ENCODE peak calls at places on chromosomes 7 and 10, in eight cellular contexts. D is fibroblast of mammary gland, J is BE2C, C is sigmoid colon, S is mucosa of descending colon, I is A549, X is neural progenitor cell, A is GM06990. R is an unnamed sample.

GRCh38 chr10:127942811-127943210 is 35.9 kb downstream of the PTPRE start:
- DNase-seq in J (no peak), X (no peak), D (no peak), A (no peak), C (no peak), I (no peak), S (peak; percentile 27), R (no peak)

GRCh38 chr10:73920084-73920483 is 9.2 kb downstream of the PLAU start:
- DNase-seq in S (peak; percentile 30), J (no peak), D (peak; percentile 42), X (no peak), I (no peak), C (peak; percentile 83), A (peak; percentile 42), R (no peak)

GRCh38 chr7:30514177-30514576 is 9.5 kb upstream of the GGCT start:
- DNase-seq in C (no peak), D (no peak), I (no peak), S (no peak), A (no peak), J (no peak), X (no peak), R (no peak)

GRCh38 chr7:1093916-1094508 is 6.1 kb downstream of the GPER1 start:
- DNase-seq in A (no peak), C (no peak), I (no peak), D (no peak), J (no peak), X (no peak), S (no peak), R (no peak)

GRCh38 chr10:73810735-73811465 is 498 bp downstream of the NDST2 start:
- DNase-seq in X (peak; percentile 61), A (peak; percentile 71), D (peak; percentile 24), C (no peak), S (peak; percentile 49), J (peak; percentile 35), I (peak; percentile 29), R (no peak)

GRCh38 chr7:90717286-90718060 is 121.4 kb downstream of the CDK14 start:
- DNase-seq in S (no peak), I (no peak), D (peak; percentile 62), X (peak; percentile 66), C (no peak), J (no peak), A (no peak), R (no peak)

GRCh38 chr7:116843373-116843772 is 19.0 kb upstream of the CAPZA2 start:
- DNase-seq in S (peak; percentile 9), J (no peak), C (no peak), I (no peak), D (no peak), A (no peak), X (no peak), R (no peak)

GRCh38 chr10:6023661-6024333 is 38.4 kb downstream of the IL2RA start:
- DNase-seq in D (peak; percentile 19), J (no peak), A (no peak), C (no peak), X (no peak), I (no peak), S (no peak), R (no peak)

GRCh38 chr7:130114776-130115175 is 44.4 kb downstream of the KLHDC10 start:
- DNase-seq in J (no peak), X (no peak), A (no peak), C (no peak), D (no peak), I (no peak), S (no peak), R (no peak)

GRCh38 chr7:82364671-82365070 is 78.9 kb downstream of the CACNA2D1 start:
- DNase-seq in D (no peak), I (no peak), J (no peak), X (peak; percentile 67), A (no peak), S (no peak), C (no peak), R (no peak)
- TF ChIP-seq CTCF in D (no peak), I (no peak), J (no peak), X (no peak), A (no peak), S (no peak), C (no peak), R (no peak)

GRCh38 chr7:150686030-150686626 is 622 bp downstream of the GIMAP2 start:
- DNase-seq in A (no peak), C (no peak), X (no peak), J (no peak), D (no peak), S (no peak), I (no peak), R (no peak)

GRCh38 chr7:150685219-150686029 is at the start of gene GIMAP2:
- DNase-seq in X (no peak), A (peak; percentile 64), D (peak; percentile 32), I (no peak), C (no peak), J (no peak), S (peak; percentile 49), R (no peak)

DNA sequence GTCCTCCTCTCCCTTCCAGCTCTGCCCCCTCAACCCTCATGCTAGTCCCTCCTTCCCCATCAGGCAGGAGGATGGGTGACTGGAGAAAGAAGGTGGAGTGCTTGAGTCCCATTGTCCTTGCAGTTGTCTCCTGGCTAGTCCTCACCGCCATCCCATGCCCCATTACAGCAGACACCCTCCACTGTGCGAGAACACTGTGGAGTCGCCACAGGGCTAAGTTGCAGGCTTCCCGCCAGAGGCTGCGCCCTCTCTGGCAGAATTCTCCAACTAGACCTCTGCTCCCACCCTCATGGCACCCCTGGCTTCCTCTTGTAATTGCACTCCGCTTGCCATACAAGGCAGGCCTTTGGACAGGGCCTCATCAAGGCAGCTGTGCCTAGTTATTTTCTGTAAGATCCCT is 3.1 kb downstream of the GIMAP2 start:
- DNase-seq in S (no peak), A (no peak), J (no peak), X (no peak), D (no peak), I (no peak), C (no peak), R (no peak)
- H3K4me3 ChIP-seq in S (no peak overlapping the region), A (no peak overlapping the region), J (no peak overlapping the region), X (no peak overlapping the region), D (no peak overlapping the region), I (no peak overlapping the region), C (no peak overlapping the region), R (no peak overlapping the region)

GRCh38 chr10:56823849-56824248 is 462.8 kb upstream of the ZWINT start:
- DNase-seq in A (peak; percentile 0), J (no peak), D (no peak), S (no peak), C (no peak), X (peak; percentile 42), I (peak; percentile 17), R (no peak)
- TF ChIP-seq CTCF in A (peak; percentile 52), J (peak; percentile 51), D (peak; percentile 12), S (no peak), C (no peak), X (peak; percentile 57), I (no peak), R (no peak)

GRCh38 chr7:43647772-43648643 is 65.1 kb downstream of the STK17A start:
- DNase-seq in C (peak; percentile 89), J (peak; percentile 64), X (no peak), D (peak; percentile 100), S (peak; percentile 59), I (peak; percentile 83), A (peak; percentile 74), R (peak; percentile 99)
- H3K4me3 ChIP-seq in C (no peak overlapping the region), J (no peak overlapping the region), X (no peak overlapping the region), D (peak overlapping the region; percentile 7), S (no peak overlapping the region), I (no peak overlapping the region), A (peak overlapping the region; percentile 25), R (peak overlapping the region; percentile 44)

GRCh38 chr10:106722524-106722923 is 442.0 kb downstream of the SORCS1 start:
- DNase-seq in X (no peak), I (no peak), A (no peak), D (no peak), J (no peak), C (no peak), S (peak; percentile 38), R (no peak)
- TF ChIP-seq CTCF in X (peak; percentile 24), I (no peak), A (no peak), D (no peak), J (peak; percentile 30), C (no peak), S (no peak), R (no peak)

GRCh38 chr10:23403278-23403677 is 35.6 kb upstream of the OTUD1 start:
- DNase-seq in I (no peak), S (no peak), A (no peak), X (no peak), C (no peak), J (no peak), D (no peak), R (no peak)

GRCh38 chr10:23403719-23404118 is 35.2 kb upstream of the OTUD1 start:
- DNase-seq in D (no peak), J (no peak), A (no peak), X (no peak), I (no peak), C (no peak), S (no peak), R (no peak)

GRCh38 chr10:23402856-23403255 is 36.0 kb upstream of the OTUD1 start:
- DNase-seq in A (no peak), J (no peak), C (no peak), I (no peak), D (no peak), X (no peak), S (no peak), R (no peak)

GRCh38 chr10:23405540-23405939 is 33.3 kb upstream of the OTUD1 start:
- DNase-seq in J (no peak), S (no peak), I (no peak), A (no peak), X (no peak), C (no peak), D (no peak), R (peak; percentile 5)

DNA sequence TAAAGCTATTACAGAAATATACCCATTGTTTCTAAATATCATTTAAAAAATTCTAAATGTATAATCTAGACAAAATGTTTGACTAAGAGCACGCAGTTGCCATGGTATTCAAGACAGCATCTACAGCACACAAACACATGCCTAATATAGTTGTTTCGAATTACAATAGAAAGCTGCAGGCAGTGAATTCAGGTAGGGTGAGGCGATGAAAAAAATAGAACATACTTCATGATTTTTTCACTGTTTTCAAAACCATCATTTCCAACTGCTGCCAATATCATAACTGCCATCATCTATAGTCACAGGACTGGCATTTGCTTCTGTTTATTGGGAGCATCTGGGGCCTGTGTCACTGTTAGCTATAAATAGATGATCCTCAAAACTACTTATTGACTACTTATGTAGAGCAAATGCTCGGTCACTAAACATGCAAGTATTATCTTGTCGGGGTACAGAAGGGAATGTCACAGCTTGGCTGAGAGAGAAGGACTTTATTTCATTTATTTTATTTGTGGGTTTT is 34.4 kb upstream of the OTUD1 start:
- DNase-seq in A (no peak), J (no peak), I (no peak), S (no peak), D (no peak), X (no peak), C (no peak), R (peak; percentile 14)
- H3K4me3 ChIP-seq in A (no peak overlapping the region), J (no peak overlapping the region), I (no peak overlapping the region), S (no peak overlapping the region), D (no peak overlapping the region), X (no peak overlapping the region), C (no peak overlapping the region), R (no peak overlapping the region)